ENCODE peak calls at places on chromosomes 12 and 14, in seven cellular contexts. Q is K562, X is sigmoid colon, W is esophagus muscularis mucosa, M is stomach, K is SK-N-SH, R is H1. I is an unnamed sample.

GRCh38 chr12:132427177-132427725 is 62.7 kb upstream of the FBRSL1 start:
- DNase-seq in Q (no peak), X (no peak), W (no peak), M (no peak), K (no peak), R (no peak), I (peak)

GRCh38 chr14:65560340-65561027 is 148.0 kb downstream of the FUT8 start:
- DNase-seq in Q (no peak), X (no peak), W (no peak), M (no peak), K (no peak), R (no peak), I (no peak)

GRCh38 chr12:121295746-121296617 is 527 bp downstream of the CAMKK2 start:
- DNase-seq in Q (peak), X (peak), W (no peak), M (no peak), K (peak), R (peak), I (no peak)

GRCh38 chr12:81617915-81618314 is 141.2 kb downstream of the PPFIA2 start:
- DNase-seq in Q (no peak), X (no peak), W (no peak), M (no peak), K (no peak), R (no peak), I (no peak)

GRCh38 chr12:117526756-117527479 is 165.5 kb upstream of the NOS1 start:
- DNase-seq in Q (no peak), X (no peak), W (no peak), M (no peak), K (no peak), R (no peak), I (no peak)

GRCh38 chr12:45775465-45775864 is 46.0 kb downstream of the ARID2 start:
- DNase-seq in Q (no peak), X (no peak), W (no peak), M (no peak), K (no peak), R (no peak), I (no peak)

GRCh38 chr14:99387880-99388279 is 92.8 kb downstream of the SETD3 start:
- DNase-seq in Q (no peak), X (no peak), W (no peak), M (no peak), K (no peak), R (no peak), I (no peak)

GRCh38 chr14:34324363-34324795 is 137.7 kb downstream of the SPTSSA start:
- DNase-seq in Q (peak), X (no peak), W (no peak), M (no peak), K (peak), R (no peak), I (no peak)

GRCh38 chr12:122886851-122887816 is 8.8 kb downstream of the VPS37B start:
- DNase-seq in Q (peak), X (no peak), W (no peak), M (peak), K (no peak), R (no peak), I (no peak)

GRCh38 chr12:3580071-3580749 is 89.2 kb downstream of the PRMT8 start:
- DNase-seq in Q (no peak), X (no peak), W (no peak), M (no peak), K (no peak), R (no peak), I (no peak)
- TF ChIP-seq POLR2AphosphoS5 in Q (no peak), X (no peak), W (no peak), M (no peak), K (no peak), R (no peak), I (no peak)

GRCh38 chr12:63302269-63302940 is 151.4 kb upstream of the AVPR1A start:
- DNase-seq in Q (no peak), X (no peak), W (no peak), M (no peak), K (no peak), R (no peak), I (no peak)
- TF ChIP-seq EP300 in Q (no peak), X (no peak), W (no peak), M (no peak), K (no peak), R (no peak), I (no peak)

GRCh38 chr12:69354172-69354560 is 5.4 kb upstream of the YEATS4 start:
- DNase-seq in Q (no peak), X (no peak), W (no peak), M (no peak), K (no peak), R (no peak), I (no peak)
- TF ChIP-seq POLR2AphosphoS5 in Q (no peak), X (no peak), W (no peak), M (no peak), K (no peak), R (no peak), I (no peak)

DNA sequence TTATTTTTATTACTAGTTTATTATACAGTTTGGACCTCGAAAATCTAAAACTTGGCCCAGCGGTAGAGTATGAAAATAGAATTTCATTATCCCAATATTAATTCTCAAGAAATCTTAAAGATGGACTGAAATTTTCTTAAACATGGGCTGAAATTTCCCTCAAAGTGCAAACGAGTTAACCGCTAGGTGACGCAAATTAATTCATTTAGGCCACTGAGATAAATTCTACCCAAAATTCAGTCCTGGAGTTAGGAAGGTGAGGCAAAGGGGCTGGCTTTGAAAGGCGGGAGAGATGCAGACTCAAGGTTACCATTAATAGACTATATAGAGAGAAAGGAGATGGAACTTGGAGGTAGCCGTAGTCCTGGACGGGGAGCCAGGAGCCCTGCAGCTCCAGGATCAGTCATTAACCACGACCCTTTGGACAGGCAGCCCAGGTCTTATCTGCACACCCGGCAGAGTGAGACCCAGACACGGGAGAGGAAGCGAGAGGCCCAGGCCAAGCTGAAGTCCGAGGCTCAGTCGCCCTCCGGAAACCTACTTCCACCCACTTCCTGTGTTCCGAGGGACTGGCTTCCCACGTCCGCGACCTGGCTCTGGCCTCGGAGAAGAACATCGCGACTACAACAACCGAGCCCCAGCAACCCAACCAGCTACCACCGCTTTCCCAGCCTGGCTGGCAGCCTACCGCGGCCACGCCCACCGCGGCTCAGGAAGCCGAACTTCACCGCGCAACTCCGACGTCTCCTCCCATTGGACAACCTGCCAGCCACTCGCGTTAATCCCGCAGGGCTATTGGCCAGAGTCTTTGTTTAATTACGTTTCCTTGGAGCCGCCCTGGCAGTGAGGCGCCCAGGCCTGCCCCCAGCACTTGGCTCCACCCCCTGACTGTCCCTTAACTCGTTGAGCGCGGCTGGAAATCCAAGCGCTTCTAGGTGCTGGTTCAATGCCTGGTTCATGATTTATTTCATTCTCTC is at the start of gene EFCAB11:
- DNase-seq in Q (peak), X (peak), W (peak), M (peak), K (peak), R (peak), I (peak)
- TF ChIP-seq EP300 in Q (no peak), X (no peak), W (no peak), M (no peak), K (no peak), R (no peak), I (no peak)

GRCh38 chr12:101459642-101460346 is 15.3 kb upstream of the SPIC start:
- DNase-seq in Q (peak), X (no peak), W (no peak), M (peak), K (no peak), R (no peak), I (no peak)
- TF ChIP-seq POLR2AphosphoS5 in Q (no peak), X (no peak), W (no peak), M (peak), K (no peak), R (no peak), I (no peak)

GRCh38 chr12:79595273-79595672 is 95.5 kb downstream of the PAWR start:
- DNase-seq in Q (no peak), X (no peak), W (no peak), M (no peak), K (no peak), R (no peak), I (no peak)
- TF ChIP-seq EP300 in Q (no peak), X (no peak), W (no peak), M (no peak), K (no peak), R (no peak), I (no peak)

DNA sequence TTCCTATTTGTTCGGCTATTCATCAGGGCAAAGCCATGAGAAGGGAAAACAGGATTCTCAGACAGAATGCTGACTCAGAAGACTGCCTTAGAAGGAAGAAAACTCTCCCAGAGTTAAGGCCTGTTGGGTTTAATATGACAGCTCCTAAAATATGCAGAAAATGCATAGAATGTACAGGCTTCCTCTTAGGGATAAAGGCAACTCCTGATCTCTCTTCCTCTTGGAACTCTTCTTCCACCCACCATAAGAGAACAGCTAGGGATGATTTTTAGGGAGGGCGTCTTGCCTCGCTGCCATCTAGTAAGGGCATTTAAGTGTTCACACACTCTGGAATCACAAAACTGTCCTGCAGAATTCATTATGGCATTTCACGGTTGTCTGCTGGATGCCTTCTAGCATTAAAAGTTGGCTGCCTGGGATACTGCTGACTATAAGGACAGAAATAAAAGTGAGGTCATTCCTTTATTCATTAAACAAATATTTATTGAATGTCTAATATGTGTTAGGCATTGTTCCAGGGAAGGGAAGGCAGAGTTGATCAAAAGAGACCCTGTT is 73.7 kb downstream of the DCAF5 start:
- DNase-seq in Q (no peak), X (no peak), W (no peak), M (no peak), K (no peak), R (no peak), I (no peak)
- TF ChIP-seq POLR2AphosphoS5 in Q (no peak), X (peak), W (peak), M (no peak), K (no peak), R (no peak), I (no peak)

GRCh38 chr14:22664261-22664660 is 20.1 kb upstream of the OR6J1 start:
- DNase-seq in Q (no peak), X (no peak), W (no peak), M (no peak), K (no peak), R (no peak), I (peak)

GRCh38 chr14:22666203-22666893 is 22.2 kb upstream of the OR6J1 start:
- DNase-seq in Q (no peak), X (no peak), W (no peak), M (no peak), K (no peak), R (no peak), I (no peak)

GRCh38 chr14:22668417-22668816 is 24.3 kb upstream of the OR6J1 start:
- DNase-seq in Q (no peak), X (no peak), W (no peak), M (no peak), K (no peak), R (no peak), I (no peak)

GRCh38 chr14:22668863-22669262 is 24.7 kb upstream of the OR6J1 start:
- DNase-seq in Q (no peak), X (no peak), W (no peak), M (no peak), K (no peak), R (no peak), I (no peak)

DNA sequence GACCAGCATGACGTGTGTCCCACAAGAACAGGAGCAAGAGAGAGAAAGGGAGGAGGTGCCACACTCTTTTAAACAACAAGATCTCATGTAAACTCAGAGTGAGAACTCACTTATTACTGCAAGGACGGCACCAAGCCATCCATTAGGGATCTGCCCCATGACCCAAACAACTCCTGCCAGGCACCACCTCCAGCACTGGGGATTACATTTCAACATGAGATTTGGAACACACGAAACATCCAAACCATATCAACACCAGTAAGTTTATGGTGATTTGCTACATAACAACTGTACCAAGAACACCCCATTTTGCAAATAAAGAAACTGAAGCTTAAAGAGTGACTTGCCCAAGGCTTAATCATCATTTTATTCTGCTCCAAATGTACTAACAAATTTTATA is 23.7 kb upstream of the OR6J1 start:
- DNase-seq in Q (no peak), X (no peak), W (no peak), M (no peak), K (no peak), R (no peak), I (no peak)
- TF ChIP-seq EP300 in Q (no peak), X (no peak), W (no peak), M (no peak), K (no peak), R (no peak), I (no peak)

DNA sequence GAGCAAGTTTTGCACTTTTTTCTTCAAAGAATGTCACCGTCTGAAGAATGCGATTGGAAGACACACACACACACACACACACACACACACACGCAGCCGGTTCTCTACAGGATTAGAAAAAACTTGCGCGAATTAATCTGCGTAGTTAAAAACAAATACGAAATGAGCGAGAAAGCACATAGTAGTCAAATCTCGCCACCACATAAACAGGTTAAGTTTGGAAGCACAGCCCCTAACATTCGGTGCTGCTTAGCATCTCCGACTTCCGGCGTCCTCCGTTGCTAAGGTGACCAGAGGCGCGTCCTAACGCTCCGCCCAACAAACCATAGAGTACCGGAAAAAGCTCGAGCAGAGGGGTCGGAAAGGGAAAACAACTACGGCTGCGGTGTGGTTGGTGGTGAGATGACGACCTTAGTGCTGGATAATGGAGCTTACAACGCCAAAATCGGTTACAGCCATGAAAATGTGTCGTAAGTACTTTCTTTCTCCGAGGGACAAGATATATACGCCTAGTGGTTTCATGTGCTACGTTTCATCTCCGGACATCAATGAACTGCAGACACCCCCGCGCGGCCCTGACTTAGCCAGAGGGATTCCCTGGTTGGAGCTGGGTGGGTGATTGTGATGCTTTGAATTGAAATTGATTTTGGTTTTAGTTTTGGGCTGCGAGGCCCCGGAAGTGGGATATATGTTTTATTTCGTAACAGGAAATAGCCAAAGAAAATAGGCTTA is at the start of gene ACTR6:
- DNase-seq in Q (peak), X (peak), W (peak), M (peak), K (peak), R (peak), I (peak)
- TF ChIP-seq POLR2AphosphoS5 in Q (peak), X (peak), W (peak), M (peak), K (peak), R (peak), I (peak)

I was measured in upper lobe of left lung.